ENCODE peak calls at places on chromosomes 2 and 18, in nine cellular contexts. W is NCI-H748 treated with DMSO at 0.1 percent for 48 hours; D is skeletal muscle cell; A is mucosa of gallbladder; K is effector memory CD4-positive, alpha-beta T cell; J is HuH-7.5; F is HCT116; H is progenitor cell of endocrine pancreas; I is kidney tubule cell. Z is an unnamed sample.

GRCh38 chr2:200856806-200857205 is 7.7 kb downstream of the CLK1 start:
- DNase-seq in W (no peak), D (no peak), A (no peak), K (no peak), J (no peak), F (no peak), H (no peak), I (no peak), Z (no peak)

GRCh38 chr2:235766206-235766794 is 272.5 kb downstream of the AGAP1 start:
- DNase-seq in W (peak; percentile 81), D (no peak), A (peak; percentile 82), K (peak; percentile 31), J (peak; percentile 76), F (peak; percentile 62), H (peak; percentile 50), I (peak; percentile 83), Z (peak; percentile 56)

GRCh38 chr2:7014201-7014640 is 97.0 kb downstream of the RNF144A start:
- DNase-seq in W (peak; percentile 67), D (no peak), A (no peak), K (no peak), J (no peak), F (peak; percentile 18), H (no peak), I (no peak), Z (no peak)

GRCh38 chr2:72754628-72755320 is 71.1 kb downstream of the EXOC6B start:
- DNase-seq in W (no peak), D (no peak), A (no peak), K (no peak), J (no peak), F (no peak), H (no peak), I (no peak), Z (no peak)

GRCh38 chr2:241636983-241637232 is at the start of gene THAP4:
- DNase-seq in W (no peak), D (no peak), A (peak; percentile 64), K (no peak), J (peak; percentile 83), F (no peak), H (peak; percentile 58), I (peak; percentile 89), Z (peak; percentile 93)

GRCh38 chr2:239035361-239035814 is 187.5 kb downstream of the TWIST2 start:
- DNase-seq in W (no peak), D (no peak), A (peak; percentile 32), K (peak; percentile 49), J (peak; percentile 91), F (peak; percentile 4), H (peak; percentile 42), I (peak; percentile 11), Z (peak; percentile 93)

GRCh38 chr2:188784269-188784762 is 189.9 kb upstream of the COL3A1 start:
- DNase-seq in W (no peak), D (no peak), A (no peak), K (no peak), J (no peak), F (no peak), H (no peak), I (no peak), Z (no peak)

GRCh38 chr18:48940854-48941531 is 9.8 kb downstream of the SMAD7 start:
- DNase-seq in W (no peak), D (no peak), A (peak; percentile 59), K (peak; percentile 88), J (no peak), F (no peak), H (no peak), I (peak; percentile 74), Z (no peak)

GRCh38 chr2:207512356-207512755 is 17.4 kb upstream of the CREB1 start:
- DNase-seq in W (no peak), D (no peak), A (no peak), K (no peak), J (no peak), F (no peak), H (no peak), I (no peak), Z (no peak)

GRCh38 chr2:45720210-45720609 is 68.7 kb downstream of the PRKCE start:
- DNase-seq in W (no peak), D (no peak), A (no peak), K (no peak), J (no peak), F (no peak), H (no peak), I (no peak), Z (no peak)

GRCh38 chr2:25000503-25001328 is 29.0 kb upstream of the DNAJC27 start:
- DNase-seq in W (no peak), D (no peak), A (no peak), K (no peak), J (no peak), F (no peak), H (no peak), I (no peak), Z (peak; percentile 59)

GRCh38 chr2:79982445-79982844 is 322.1 kb downstream of the LRRTM1 start:
- DNase-seq in W (no peak), D (no peak), A (no peak), K (no peak), J (no peak), F (no peak), H (no peak), I (peak; percentile 22), Z (no peak)

GRCh38 chr2:15801904-15802303 is 138.4 kb upstream of the MYCN start:
- DNase-seq in W (no peak), D (no peak), A (no peak), K (no peak), J (no peak), F (no peak), H (no peak), I (no peak), Z (no peak)

GRCh38 chr2:81589406-81589805 is 1284.9 kb upstream of the LRRTM1 start:
- DNase-seq in W (no peak), D (no peak), A (no peak), K (no peak), J (no peak), F (no peak), H (no peak), I (no peak), Z (no peak)

GRCh38 chr18:61679836-61680235 is 213.0 kb downstream of the RNF152 start:
- DNase-seq in W (no peak), D (no peak), A (no peak), K (no peak), J (no peak), F (no peak), H (no peak), I (no peak), Z (no peak)

GRCh38 chr2:119491776-119492525 is 32.3 kb downstream of the SCTR start:
- DNase-seq in W (no peak), D (peak; percentile 18), A (peak; percentile 89), K (no peak), J (peak; percentile 46), F (peak; percentile 49), H (no peak), I (peak; percentile 96), Z (peak; percentile 70)

GRCh38 chr18:61893304-61893970 is 630 bp upstream of the RNF152 start:
- DNase-seq in W (no peak), D (no peak), A (peak; percentile 27), K (no peak), J (peak; percentile 60), F (no peak), H (peak; percentile 62), I (peak; percentile 35), Z (peak; percentile 24)

Z was measured in H54.